ENCODE peak calls at places on chromosome 14, in nine cellular contexts. E, M, Q, V, A, O, I, J and F are unnamed samples.

GRCh38 chr14:21923820-21924219 is 250.2 kb upstream of the OR4E1 start:
- DNase-seq in E (no peak), M (no peak), Q (no peak), V (no peak), A (no peak), O (no peak), I (peak; percentile 22), J (no peak), F (no peak)

GRCh38 chr14:73633517-73634332 is 11.1 kb upstream of the DNAL1 start:
- DNase-seq in E (peak; percentile 78), M (peak; percentile 61), Q (no peak), V (peak; percentile 89), A (peak; percentile 65), O (peak; percentile 82), I (peak; percentile 48), J (peak; percentile 37), F (peak; percentile 33)

GRCh38 chr14:45361727-45362126 is 108.7 kb upstream of the MIS18BP1 start:
- DNase-seq in E (peak; percentile 11), M (no peak), Q (no peak), V (no peak), A (no peak), O (no peak), I (no peak), J (no peak), F (no peak)

GRCh38 chr14:99604766-99605298 is 825 bp upstream of the CCDC85C start:
- DNase-seq in E (peak; percentile 51), M (no peak), Q (no peak), V (peak; percentile 48), A (peak; percentile 33), O (peak; percentile 67), I (no peak), J (peak; percentile 14), F (no peak)

GRCh38 chr14:34874386-34875030 is 652 bp downstream of the BAZ1A start:
- DNase-seq in E (peak; percentile 51), M (peak; percentile 15), Q (peak; percentile 10), V (peak; percentile 63), A (peak; percentile 47), O (peak; percentile 71), I (peak; percentile 32), J (peak; percentile 11), F (peak; percentile 22)

GRCh38 chr14:93906341-93907329 is 20.5 kb upstream of the FAM181A start:
- DNase-seq in E (peak; percentile 59), M (peak; percentile 57), Q (no peak), V (peak; percentile 84), A (peak; percentile 30), O (peak; percentile 69), I (peak; percentile 26), J (no peak), F (no peak)

GRCh38 chr14:33455998-33456397 is 494.9 kb downstream of the EGLN3 start:
- DNase-seq in E (peak; percentile 13), M (no peak), Q (no peak), V (no peak), A (peak; percentile 38), O (no peak), I (no peak), J (no peak), F (no peak)

GRCh38 chr14:61420326-61420725 is 98.9 kb downstream of the PRKCH start:
- DNase-seq in E (peak; percentile 9), M (no peak), Q (no peak), V (no peak), A (no peak), O (no peak), I (no peak), J (peak; percentile 7), F (no peak)

GRCh38 chr14:59215757-59216156 is 27.3 kb downstream of the DAAM1 start:
- DNase-seq in E (no peak), M (no peak), Q (no peak), V (no peak), A (no peak), O (no peak), I (no peak), J (no peak), F (no peak)

GRCh38 chr14:96064866-96065265 is 25.7 kb downstream of the C14orf132 start:
- DNase-seq in E (no peak), M (peak; percentile 84), Q (no peak), V (peak; percentile 73), A (no peak), O (no peak), I (no peak), J (no peak), F (no peak)

GRCh38 chr14:65258391-65258790 is 154.1 kb upstream of the FUT8 start:
- DNase-seq in E (peak; percentile 78), M (no peak), Q (peak; percentile 54), V (no peak), A (peak; percentile 66), O (no peak), I (no peak), J (peak; percentile 84), F (no peak)

GRCh38 chr14:104392001-104392395 is 187.6 kb upstream of the C14orf180 start:
- DNase-seq in E (no peak), M (no peak), Q (no peak), V (no peak), A (no peak), O (no peak), I (no peak), J (no peak), F (no peak)

GRCh38 chr14:51430600-51430999 is 190.6 kb downstream of the TMX1 start:
- DNase-seq in E (peak; percentile 35), M (no peak), Q (peak; percentile 71), V (no peak), A (peak; percentile 50), O (no peak), I (no peak), J (peak; percentile 57), F (no peak)